ENCODE peak calls at places on chromosomes 5 and 9, in eight cellular contexts. U, I, J, K, F, R, Q and N are unnamed samples.

GRCh38 chr5:164672931-164673694 is 1167.7 kb downstream of the MAT2B start:
- DNase-seq in J (no peak), U (peak; percentile 32), K (no peak), R (no peak), I (no peak), F (no peak), Q (no peak), N (no peak)

GRCh38 chr5:26482817-26483375 is 555.5 kb downstream of the CDH9 start:
- DNase-seq in R (no peak), K (no peak), J (peak; percentile 4), I (peak; percentile 51), Q (no peak), U (peak; percentile 63), F (peak; percentile 46), N (no peak)

GRCh38 chr9:34363619-34364351 is 12.9 kb downstream of the MYORG start:
- DNase-seq in U (no peak), I (no peak), K (no peak), J (no peak), R (no peak), Q (no peak), F (no peak), N (no peak)

GRCh38 chr5:135950611-135951010 is 4.2 kb downstream of the LECT2 start:
- DNase-seq in U (no peak), K (no peak), F (no peak), Q (no peak), R (no peak), J (no peak), I (no peak), N (no peak)

GRCh38 chr5:144236479-144236878 is 65.8 kb downstream of the KCTD16 start:
- DNase-seq in K (no peak), R (no peak), I (no peak), F (no peak), Q (no peak), J (no peak), U (no peak), N (no peak)

GRCh38 chr5:177366528-177367322 is 9.0 kb downstream of the RGS14 start:
- DNase-seq in J (no peak), F (no peak), Q (peak; percentile 91), U (peak; percentile 99), I (peak; percentile 93), R (peak; percentile 86), K (peak; percentile 88), N (peak; percentile 94)

GRCh38 chr9:138010274-138010800 is 132.8 kb downstream of the CACNA1B start:
- DNase-seq in F (no peak), J (no peak), K (no peak), U (no peak), R (peak; percentile 45), Q (no peak), I (no peak), N (no peak)

GRCh38 chr5:137142371-137143243 is 356.5 kb downstream of the SPOCK1 start:
- DNase-seq in F (peak; percentile 50), I (no peak), U (no peak), R (no peak), J (no peak), K (peak; percentile 11), Q (peak; percentile 56), N (no peak)

GRCh38 chr5:149195337-149195887 is 54.1 kb downstream of the ABLIM3 start:
- DNase-seq in Q (no peak), R (no peak), U (no peak), J (no peak), F (no peak), I (no peak), K (no peak), N (no peak)

GRCh38 chr5:114678778-114679177 is 316.9 kb downstream of the KCNN2 start:
- DNase-seq in Q (no peak), I (no peak), J (no peak), F (no peak), K (no peak), R (no peak), U (no peak), N (no peak)

GRCh38 chr5:15376803-15377202 is 123.2 kb upstream of the FBXL7 start:
- DNase-seq in I (no peak), Q (no peak), F (no peak), K (no peak), R (no peak), J (no peak), U (no peak), N (no peak)

GRCh38 chr9:127283917-127284316 is 19.3 kb downstream of the GARNL3 start:
- DNase-seq in I (no peak), K (peak; percentile 21), R (no peak), F (no peak), Q (no peak), J (no peak), U (no peak), N (no peak)

GRCh38 chr5:91166040-91166807 is 216.9 kb downstream of the ARRDC3 start:
- DNase-seq in R (no peak), J (no peak), F (no peak), U (no peak), I (no peak), K (no peak), Q (no peak), N (no peak)

GRCh38 chr9:22170162-22170932 is 161.2 kb upstream of the CDKN2B start:
- DNase-seq in J (no peak), K (no peak), Q (no peak), R (no peak), I (no peak), U (no peak), F (no peak), N (no peak)

GRCh38 chr5:154262376-154262775 is 71.8 kb downstream of the GALNT10 start:
- DNase-seq in R (no peak), U (no peak), J (no peak), K (no peak), F (no peak), Q (no peak), I (no peak), N (peak; percentile 26)

GRCh38 chr9:91899611-91900010 is 50.4 kb downstream of the ROR2 start:
- DNase-seq in F (no peak), K (no peak), R (peak; percentile 31), U (no peak), Q (no peak), I (no peak), J (no peak), N (no peak)

GRCh38 chr9:19788152-19788551 is 685 bp downstream of the SLC24A2 start:
- DNase-seq in I (no peak), R (no peak), F (no peak), J (no peak), Q (peak; percentile 29), K (no peak), U (peak; percentile 64), N (no peak)

GRCh38 chr5:126354012-126354856 is 69.0 kb upstream of the GRAMD2B start:
- DNase-seq in I (no peak), K (no peak), U (peak; percentile 38), R (no peak), F (peak; percentile 58), Q (no peak), J (peak; percentile 64), N (no peak)

GRCh38 chr9:135978650-135979461 is 17.7 kb upstream of the UBAC1 start:
- DNase-seq in Q (no peak), K (no peak), I (no peak), U (peak; percentile 82), F (no peak), J (no peak), R (no peak), N (no peak)

GRCh38 chr5:179885491-179886090 is 22.1 kb downstream of the TBC1D9B start:
- DNase-seq in Q (no peak), F (no peak), K (no peak), U (no peak), I (no peak), R (peak; percentile 24), J (no peak), N (no peak)

GRCh38 chr5:179883163-179883562 is 24.5 kb downstream of the TBC1D9B start:
- DNase-seq in I (no peak), R (no peak), Q (no peak), J (no peak), U (no peak), F (no peak), K (no peak), N (no peak)

GRCh38 chr5:179887095-179887494 is 20.6 kb downstream of the TBC1D9B start:
- DNase-seq in U (no peak), J (no peak), R (no peak), K (no peak), Q (no peak), F (no peak), I (no peak), N (no peak)

GRCh38 chr5:179887802-179888201 is 19.9 kb downstream of the TBC1D9B start:
- DNase-seq in J (no peak), U (no peak), Q (no peak), F (no peak), R (peak; percentile 56), K (no peak), I (no peak), N (no peak)

GRCh38 chr5:179886190-179886589 is 21.5 kb downstream of the TBC1D9B start:
- DNase-seq in K (no peak), U (no peak), J (no peak), R (no peak), Q (no peak), I (no peak), F (no peak), N (no peak)
- TF ChIP-seq POLR2AphosphoS5 in K (no peak), U (no peak), J (no peak), R (no peak), Q (no peak), I (no peak), F (no peak), N (no peak)

GRCh38 chr9:5773324-5773999 is 59.5 kb downstream of the ERMP1 start:
- DNase-seq in K (no peak), I (no peak), F (no peak), J (no peak), R (no peak), Q (no peak), U (no peak), N (no peak)
- TF ChIP-seq CTCF in K (no peak), I (peak; percentile 66), F (peak; percentile 11), J (peak; percentile 26), R (no peak), Q (no peak), U (peak; percentile 24), N (no peak)

GRCh38 chr9:15244001-15244441 is 63.0 kb downstream of the TTC39B start:
- DNase-seq in Q (no peak), I (no peak), J (no peak), R (no peak), K (no peak), U (no peak), F (no peak), N (no peak)

GRCh38 chr9:15248596-15248995 is 58.4 kb downstream of the TTC39B start:
- DNase-seq in K (no peak), U (no peak), I (no peak), F (no peak), R (no peak), J (no peak), Q (no peak), N (no peak)

GRCh38 chr9:15246688-15247087 is 60.3 kb downstream of the TTC39B start:
- DNase-seq in F (no peak), U (no peak), K (no peak), I (no peak), Q (no peak), J (peak; percentile 4), R (no peak), N (no peak)

GRCh38 chr9:15248106-15248505 is 58.9 kb downstream of the TTC39B start:
- DNase-seq in U (no peak), J (no peak), I (no peak), Q (no peak), K (no peak), F (no peak), R (no peak), N (no peak)

GRCh38 chr9:15246243-15246642 is 60.8 kb downstream of the TTC39B start:
- DNase-seq in Q (no peak), J (no peak), K (no peak), R (no peak), I (no peak), F (no peak), U (no peak), N (no peak)
- H3K4me1 ChIP-seq in Q (peaks cover 16% of the 10 kb centered on the region), J (peaks cover 9% of the 10 kb centered on the region), K (peaks cover 3% of the 10 kb centered on the region), R (peaks cover 4% of the 10 kb centered on the region), I (peaks cover 8% of the 10 kb centered on the region), F (no peaks in the 10 kb centered on the region), U (peaks cover 3% of the 10 kb centered on the region), N (peaks cover 35% of the 10 kb centered on the region)

GRCh38 chr9:134067904-134068741 is at the start of gene BRD3:
- DNase-seq in R (peak; percentile 96), F (no peak), Q (peak; percentile 98), U (peak; percentile 98), K (peak; percentile 88), I (peak; percentile 53), J (peak; percentile 71), N (no peak)
- TF ChIP-seq POLR2AphosphoS5 in R (peak; percentile 89), F (no peak), Q (peak; percentile 59), U (peak; percentile 47), K (peak; percentile 79), I (peak; percentile 88), J (peak; percentile 80), N (peak; percentile 72)